ENCODE peak calls at places on chromosomes 13 and 19, in eight cellular contexts. One of them, this sample, is unnamed.

GRCh38 chr13:109381546-109382180 is 404.7 kb downstream of the IRS2 start:
- DNase-seq in K562: no peak
- DNase-seq in AG10803: peak; percentile 97
- DNase-seq in lung: no peak
- DNase-seq in body of pancreas: no peak
- DNase-seq in esophagus squamous epithelium: no peak
- DNase-seq in bronchial epithelial cell: no peak
- DNase-seq in pancreas: no peak
- DNase-seq in this sample: no peak

GRCh38 chr13:74306496-74306895 is 172.3 kb upstream of the KLF12 start:
- DNase-seq in pancreas: no peak
- DNase-seq in esophagus squamous epithelium: no peak
- DNase-seq in bronchial epithelial cell: no peak
- DNase-seq in K562: no peak
- DNase-seq in AG10803: peak; percentile 34
- DNase-seq in body of pancreas: no peak
- DNase-seq in lung: no peak
- DNase-seq in this sample: no peak

GRCh38 chr19:17616961-17617806 is 61.7 kb downstream of the COLGALT1 start:
- DNase-seq in K562: peak; percentile 97
- DNase-seq in bronchial epithelial cell: peak; percentile 44
- DNase-seq in esophagus squamous epithelium: no peak
- DNase-seq in lung: no peak
- DNase-seq in pancreas: no peak
- DNase-seq in body of pancreas: no peak
- DNase-seq in AG10803: no peak
- DNase-seq in this sample: peak; percentile 39

GRCh38 chr19:9205506-9206113 is 13.8 kb downstream of the OR7D4 start:
- DNase-seq in AG10803: peak; percentile 59
- DNase-seq in esophagus squamous epithelium: no peak
- DNase-seq in K562: peak; percentile 53
- DNase-seq in body of pancreas: peak; percentile 73
- DNase-seq in pancreas: peak; percentile 62
- DNase-seq in bronchial epithelial cell: peak; percentile 36
- DNase-seq in lung: peak; percentile 59
- DNase-seq in this sample: peak; percentile 78

GRCh38 chr13:110819203-110820014 is 95.5 kb downstream of the ANKRD10 start:
- DNase-seq in pancreas: peak; percentile 52
- DNase-seq in body of pancreas: peak; percentile 80
- DNase-seq in K562: peak; percentile 83
- DNase-seq in AG10803: peak; percentile 58
- DNase-seq in bronchial epithelial cell: peak; percentile 50
- DNase-seq in lung: peak; percentile 73
- DNase-seq in esophagus squamous epithelium: no peak
- DNase-seq in this sample: peak; percentile 71

GRCh38 chr13:31875134-31875533 is 135.8 kb downstream of the RXFP2 start:
- DNase-seq in AG10803: peak; percentile 42
- DNase-seq in lung: no peak
- DNase-seq in pancreas: no peak
- DNase-seq in esophagus squamous epithelium: no peak
- DNase-seq in bronchial epithelial cell: no peak
- DNase-seq in body of pancreas: no peak
- DNase-seq in K562: no peak
- DNase-seq in this sample: no peak

GRCh38 chr13:75512253-75512652 is 25.4 kb downstream of the COMMD6 start:
- DNase-seq in AG10803: peak; percentile 33
- DNase-seq in body of pancreas: no peak
- DNase-seq in lung: no peak
- DNase-seq in esophagus squamous epithelium: no peak
- DNase-seq in pancreas: no peak
- DNase-seq in K562: no peak
- DNase-seq in bronchial epithelial cell: no peak
- DNase-seq in this sample: no peak

GRCh38 chr13:39373108-39373507 is 229.9 kb downstream of the LHFPL6 start:
- DNase-seq in pancreas: no peak
- DNase-seq in esophagus squamous epithelium: no peak
- DNase-seq in K562: no peak
- DNase-seq in AG10803: no peak
- DNase-seq in bronchial epithelial cell: no peak
- DNase-seq in lung: no peak
- DNase-seq in body of pancreas: no peak
- DNase-seq in this sample: no peak

GRCh38 chr19:47107201-47107952 is 6.2 kb downstream of the ZC3H4 start:
- DNase-seq in body of pancreas: peak; percentile 59
- DNase-seq in pancreas: no peak
- DNase-seq in K562: no peak
- DNase-seq in lung: no peak
- DNase-seq in esophagus squamous epithelium: no peak
- DNase-seq in bronchial epithelial cell: peak; percentile 53
- DNase-seq in AG10803: no peak
- DNase-seq in this sample: no peak

GRCh38 chr19:45104658-45105384 is 11.8 kb downstream of the PPP1R37 start:
- DNase-seq in esophagus squamous epithelium: no peak
- DNase-seq in AG10803: no peak
- DNase-seq in lung: no peak
- DNase-seq in K562: no peak
- DNase-seq in bronchial epithelial cell: no peak
- DNase-seq in pancreas: no peak
- DNase-seq in body of pancreas: no peak
- DNase-seq in this sample: no peak

GRCh38 chr19:4521170-4521887 is 3.0 kb upstream of the PLIN4 start:
- DNase-seq in pancreas: no peak
- DNase-seq in lung: no peak
- DNase-seq in body of pancreas: no peak
- DNase-seq in bronchial epithelial cell: no peak
- DNase-seq in esophagus squamous epithelium: no peak
- DNase-seq in K562: no peak
- DNase-seq in AG10803: peak; percentile 24
- DNase-seq in this sample: no peak

GRCh38 chr13:73065665-73066350 is 7.0 kb downstream of the KLF5 start:
- DNase-seq in pancreas: peak; percentile 27
- DNase-seq in AG10803: no peak
- DNase-seq in lung: no peak
- DNase-seq in K562: no peak
- DNase-seq in body of pancreas: peak; percentile 31
- DNase-seq in esophagus squamous epithelium: no peak
- DNase-seq in bronchial epithelial cell: peak; percentile 81
- DNase-seq in this sample: no peak
- H3K4me3 ChIP-seq in pancreas: no peak overlapping the region
- H3K4me3 ChIP-seq in AG10803: no peak overlapping the region
- H3K4me3 ChIP-seq in lung: no peak overlapping the region
- H3K4me3 ChIP-seq in K562: no peak overlapping the region
- H3K4me3 ChIP-seq in body of pancreas: no peak overlapping the region
- H3K4me3 ChIP-seq in esophagus squamous epithelium: peak overlapping the region; percentile 52
- H3K4me3 ChIP-seq in bronchial epithelial cell: peak overlapping the region; percentile 9
- H3K4me3 ChIP-seq in this sample: no peak overlapping the region

GRCh38 chr19:37466277-37466797 is 907 bp downstream of the ZNF569 start:
- DNase-seq in lung: no peak
- DNase-seq in pancreas: no peak
- DNase-seq in K562: no peak
- DNase-seq in AG10803: peak; percentile 27
- DNase-seq in bronchial epithelial cell: no peak
- DNase-seq in body of pancreas: no peak
- DNase-seq in esophagus squamous epithelium: no peak
- DNase-seq in this sample: no peak

GRCh38 chr19:37470216-37470615 is 1.1 kb downstream of the ZNF570 start:
- DNase-seq in body of pancreas: no peak
- DNase-seq in pancreas: no peak
- DNase-seq in K562: no peak
- DNase-seq in esophagus squamous epithelium: no peak
- DNase-seq in AG10803: no peak
- DNase-seq in lung: no peak
- DNase-seq in bronchial epithelial cell: no peak
- DNase-seq in this sample: no peak

GRCh38 chr19:37467608-37468090 is 405 bp upstream of the ZNF569 start:
- DNase-seq in body of pancreas: no peak
- DNase-seq in AG10803: no peak
- DNase-seq in bronchial epithelial cell: peak; percentile 2
- DNase-seq in pancreas: no peak
- DNase-seq in esophagus squamous epithelium: no peak
- DNase-seq in lung: no peak
- DNase-seq in K562: no peak
- DNase-seq in this sample: no peak

GRCh38 chr19:37466798-37467607 is at the start of gene ZNF569:
- DNase-seq in pancreas: peak; percentile 94
- DNase-seq in lung: peak; percentile 91
- DNase-seq in AG10803: peak; percentile 93
- DNase-seq in esophagus squamous epithelium: peak; percentile 59
- DNase-seq in bronchial epithelial cell: peak; percentile 86
- DNase-seq in K562: peak; percentile 73
- DNase-seq in body of pancreas: peak; percentile 96
- DNase-seq in this sample: peak; percentile 86

DNA sequence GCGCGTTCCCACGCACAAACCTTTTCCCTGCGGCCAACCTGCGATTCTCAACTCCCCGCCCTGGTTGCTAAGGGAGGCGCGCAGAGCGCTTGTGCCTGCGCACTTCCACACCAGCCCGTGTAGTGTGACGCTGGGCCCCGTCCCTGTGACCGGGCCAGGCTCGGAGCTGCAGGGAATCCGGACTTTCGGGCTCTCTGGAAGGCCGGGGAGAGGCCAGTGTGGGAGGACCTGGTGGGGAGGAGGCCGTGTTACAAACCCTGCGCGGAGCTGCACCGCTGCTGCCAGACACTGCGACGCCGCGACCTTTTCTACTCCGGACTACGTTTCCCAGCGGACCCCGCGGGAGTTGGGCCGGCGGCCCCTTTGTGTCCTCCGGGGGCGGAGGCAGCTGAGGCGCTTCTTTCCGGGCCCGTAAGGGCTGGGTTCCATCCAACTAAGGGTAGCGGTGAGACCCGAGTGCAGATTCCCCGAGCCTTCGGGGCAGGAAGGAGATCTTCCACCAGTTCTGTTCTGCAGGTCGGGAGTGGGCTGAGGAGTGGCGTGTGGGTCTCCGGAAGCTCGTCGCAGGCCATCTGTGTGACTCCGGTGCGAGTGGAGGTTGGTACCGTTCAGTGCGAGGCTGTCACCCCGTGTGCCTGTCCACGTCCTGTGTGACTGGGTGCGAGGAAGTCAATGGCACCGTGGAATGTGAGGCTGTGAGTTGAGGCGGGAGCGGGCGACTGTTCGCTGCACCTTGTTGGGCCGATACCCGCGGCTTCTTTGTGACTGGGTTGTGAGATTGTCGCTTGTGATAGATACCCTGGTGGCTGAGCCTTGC is at the start of gene ZNF570:
- DNase-seq in bronchial epithelial cell: peak; percentile 67
- DNase-seq in body of pancreas: peak; percentile 90
- DNase-seq in K562: peak; percentile 9
- DNase-seq in pancreas: peak; percentile 90
- DNase-seq in AG10803: peak; percentile 83
- DNase-seq in lung: peak; percentile 89
- DNase-seq in esophagus squamous epithelium: peak; percentile 39
- DNase-seq in this sample: peak; percentile 90
- H3K4me3 ChIP-seq in bronchial epithelial cell: peak within 1 kb of the TSS; percentile 77
- H3K4me3 ChIP-seq in body of pancreas: peak within 1 kb of the TSS; percentile 83
- H3K4me3 ChIP-seq in K562: peak within 1 kb of the TSS; percentile 29
- H3K4me3 ChIP-seq in pancreas: peak within 1 kb of the TSS; percentile 57
- H3K4me3 ChIP-seq in AG10803: peak within 1 kb of the TSS; percentile 81
- H3K4me3 ChIP-seq in lung: peak within 1 kb of the TSS; percentile 63
- H3K4me3 ChIP-seq in esophagus squamous epithelium: peak within 1 kb of the TSS; percentile 56
- H3K4me3 ChIP-seq in this sample: peak within 1 kb of the TSS; percentile 96

GRCh38 chr19:790971-791604 is 6.2 kb upstream of the PTBP1 start:
- DNase-seq in AG10803: no peak
- DNase-seq in esophagus squamous epithelium: no peak
- DNase-seq in K562: peak; percentile 45
- DNase-seq in pancreas: no peak
- DNase-seq in body of pancreas: no peak
- DNase-seq in lung: no peak
- DNase-seq in bronchial epithelial cell: no peak
- DNase-seq in this sample: no peak

GRCh38 chr19:791605-792360 is 5.5 kb upstream of the PTBP1 start:
- DNase-seq in bronchial epithelial cell: no peak
- DNase-seq in lung: no peak
- DNase-seq in AG10803: no peak
- DNase-seq in K562: peak; percentile 91
- DNase-seq in pancreas: peak; percentile 16
- DNase-seq in esophagus squamous epithelium: no peak
- DNase-seq in body of pancreas: no peak
- DNase-seq in this sample: peak; percentile 51

GRCh38 chr19:789473-790052 is 7.7 kb upstream of the PTBP1 start:
- DNase-seq in body of pancreas: no peak
- DNase-seq in pancreas: no peak
- DNase-seq in K562: no peak
- DNase-seq in AG10803: peak; percentile 35
- DNase-seq in bronchial epithelial cell: no peak
- DNase-seq in esophagus squamous epithelium: no peak
- DNase-seq in lung: no peak
- DNase-seq in this sample: peak; percentile 51

GRCh38 chr19:787551-787950 is 9.7 kb upstream of the PTBP1 start:
- DNase-seq in bronchial epithelial cell: no peak
- DNase-seq in lung: no peak
- DNase-seq in AG10803: no peak
- DNase-seq in pancreas: no peak
- DNase-seq in esophagus squamous epithelium: no peak
- DNase-seq in K562: no peak
- DNase-seq in body of pancreas: no peak
- DNase-seq in this sample: no peak

DNA sequence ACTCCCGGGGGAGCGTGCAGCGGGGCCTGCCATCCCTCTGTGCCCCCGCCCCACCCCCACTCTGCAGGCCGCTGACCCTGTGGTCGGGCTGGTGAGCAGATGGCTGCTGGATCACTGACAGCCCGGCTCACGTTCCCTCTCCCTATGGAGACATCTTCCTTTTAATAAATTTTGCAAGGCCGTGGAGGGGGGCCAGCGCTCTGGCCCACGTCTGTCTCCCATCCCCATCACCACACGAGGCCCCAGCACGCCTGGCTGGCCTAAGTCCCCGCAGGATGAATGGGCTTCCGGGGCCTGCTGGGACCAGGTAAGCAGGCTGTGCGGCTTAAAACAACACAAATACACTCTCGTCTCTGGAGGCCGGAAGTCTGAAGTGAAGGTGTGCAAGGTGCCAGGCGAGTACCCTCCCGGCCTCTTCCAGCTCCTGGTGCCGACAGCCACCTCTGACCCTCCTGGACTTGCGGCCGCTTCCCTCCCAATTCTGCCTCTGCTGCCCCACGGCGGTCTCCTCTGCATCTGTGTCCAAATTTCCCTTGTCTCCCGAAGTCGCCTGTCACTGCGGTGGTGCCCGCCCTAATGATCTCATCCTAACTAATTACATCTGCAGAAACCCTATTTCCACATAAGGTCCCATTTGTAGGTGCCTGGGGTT is 8.3 kb upstream of the PTBP1 start:
- DNase-seq in AG10803: peak; percentile 54
- DNase-seq in K562: no peak
- DNase-seq in esophagus squamous epithelium: no peak
- DNase-seq in pancreas: no peak
- DNase-seq in body of pancreas: no peak
- DNase-seq in lung: no peak
- DNase-seq in bronchial epithelial cell: no peak
- DNase-seq in this sample: no peak
- H3K4me3 ChIP-seq in AG10803: no peak overlapping the region
- H3K4me3 ChIP-seq in K562: no peak overlapping the region
- H3K4me3 ChIP-seq in esophagus squamous epithelium: no peak overlapping the region
- H3K4me3 ChIP-seq in pancreas: no peak overlapping the region
- H3K4me3 ChIP-seq in body of pancreas: no peak overlapping the region
- H3K4me3 ChIP-seq in lung: no peak overlapping the region
- H3K4me3 ChIP-seq in bronchial epithelial cell: no peak overlapping the region
- H3K4me3 ChIP-seq in this sample: peak overlapping the region; percentile 4

DNA sequence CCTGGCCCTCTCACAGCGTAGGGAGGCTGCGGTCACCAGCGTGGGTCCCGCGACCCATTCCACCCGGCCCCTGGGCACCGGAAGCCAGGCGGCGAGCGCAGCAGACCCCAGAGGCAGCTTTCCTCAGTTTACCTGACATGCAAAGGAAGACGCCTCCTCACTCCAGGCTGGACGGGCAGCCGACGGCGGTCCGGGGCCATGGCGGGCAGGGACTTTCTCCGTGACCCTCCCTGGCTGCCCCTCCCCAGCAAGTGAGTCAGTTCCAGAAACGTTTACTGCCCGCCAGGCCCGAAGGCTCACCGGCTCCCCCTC is 5.5 kb downstream of the SBNO2 start:
- DNase-seq in body of pancreas: no peak
- DNase-seq in lung: no peak
- DNase-seq in K562: no peak
- DNase-seq in AG10803: no peak
- DNase-seq in pancreas: no peak
- DNase-seq in esophagus squamous epithelium: no peak
- DNase-seq in bronchial epithelial cell: no peak
- DNase-seq in this sample: no peak
- H3K4me3 ChIP-seq in body of pancreas: no peak overlapping the region
- H3K4me3 ChIP-seq in lung: peak overlapping the region; percentile 8
- H3K4me3 ChIP-seq in K562: no peak overlapping the region
- H3K4me3 ChIP-seq in AG10803: no peak overlapping the region
- H3K4me3 ChIP-seq in pancreas: peak overlapping the region; percentile 14
- H3K4me3 ChIP-seq in esophagus squamous epithelium: peak overlapping the region; percentile 38
- H3K4me3 ChIP-seq in bronchial epithelial cell: peak overlapping the region; percentile 31
- H3K4me3 ChIP-seq in this sample: no peak overlapping the region

This sample was measured in BE2C.